ENCODE peak calls at places on chromosomes 13 and 19, in four cellular contexts. One of them, this sample, is unnamed.

GRCh38 chr19:2032296-2032941 is 16.9 kb upstream of the BTBD2 start:
- DNase-seq in K562: no peak
- DNase-seq in GM12891: no peak
- DNase-seq in GM12878: no peak
- DNase-seq in this sample: peak

GRCh38 chr19:38989066-38989605 is 13.6 kb upstream of the FBXO17 start:
- DNase-seq in GM12891: no peak
- DNase-seq in K562: peak
- DNase-seq in GM12878: no peak
- DNase-seq in this sample: no peak

GRCh38 chr19:18118420-18119242 is 21.1 kb downstream of the MAST3 start:
- DNase-seq in K562: no peak
- DNase-seq in GM12891: no peak
- DNase-seq in GM12878: no peak
- DNase-seq in this sample: no peak

GRCh38 chr13:27079421-27079958 is 92.1 kb downstream of the USP12 start:
- DNase-seq in K562: no peak
- DNase-seq in GM12891: no peak
- DNase-seq in GM12878: no peak
- DNase-seq in this sample: no peak

GRCh38 chr19:18507727-18508440 is 14.0 kb downstream of the ELL start:
- DNase-seq in K562: no peak
- DNase-seq in GM12878: no peak
- DNase-seq in GM12891: no peak
- DNase-seq in this sample: no peak

GRCh38 chr13:80161896-80162295 is 179.0 kb downstream of the SPRY2 start:
- DNase-seq in K562: no peak
- DNase-seq in GM12878: no peak
- DNase-seq in GM12891: no peak
- DNase-seq in this sample: no peak

GRCh38 chr19:13619203-13619632 is 112.9 kb upstream of the CACNA1A start:
- DNase-seq in K562: no peak
- DNase-seq in GM12891: no peak
- DNase-seq in GM12878: no peak
- DNase-seq in this sample: no peak

GRCh38 chr13:27599845-27600553 is 20.3 kb downstream of the LNX2 start:
- DNase-seq in GM12891: no peak
- DNase-seq in GM12878: no peak
- DNase-seq in K562: peak
- DNase-seq in this sample: no peak

GRCh38 chr13:28314879-28315278 is 176.5 kb downstream of the PAN3 start:
- DNase-seq in GM12878: no peak
- DNase-seq in K562: no peak
- DNase-seq in GM12891: no peak
- DNase-seq in this sample: no peak

GRCh38 chr19:45918721-45919120 is 4.1 kb upstream of the NANOS2 start:
- DNase-seq in K562: no peak
- DNase-seq in GM12878: no peak
- DNase-seq in GM12891: no peak
- DNase-seq in this sample: no peak

GRCh38 chr13:96165840-96166239 is 75.9 kb downstream of the HS6ST3 start:
- DNase-seq in GM12878: no peak
- DNase-seq in GM12891: no peak
- DNase-seq in K562: no peak
- DNase-seq in this sample: no peak

GRCh38 chr13:99311137-99311536 is 3.9 kb upstream of the GPR183 start:
- DNase-seq in K562: peak
- DNase-seq in GM12891: no peak
- DNase-seq in GM12878: no peak
- DNase-seq in this sample: peak

GRCh38 chr13:80235131-80235530 is 105.8 kb downstream of the SPRY2 start:
- DNase-seq in GM12878: no peak
- DNase-seq in K562: no peak
- DNase-seq in GM12891: no peak
- DNase-seq in this sample: peak

GRCh38 chr19:38543286-38543806 is 74.4 kb downstream of the MAP4K1 start:
- DNase-seq in GM12878: no peak
- DNase-seq in K562: no peak
- DNase-seq in GM12891: no peak
- DNase-seq in this sample: no peak

GRCh38 chr19:34244611-34245299 is 9.6 kb upstream of the GARRE1 start:
- DNase-seq in GM12878: no peak
- DNase-seq in GM12891: no peak
- DNase-seq in K562: no peak
- DNase-seq in this sample: no peak

GRCh38 chr19:35404879-35405622 is 34.2 kb downstream of the GPR42 start:
- DNase-seq in GM12891: peak
- DNase-seq in GM12878: peak
- DNase-seq in K562: peak
- DNase-seq in this sample: no peak

GRCh38 chr13:31699650-31700049 is 39.7 kb upstream of the RXFP2 start:
- DNase-seq in K562: no peak
- DNase-seq in GM12891: no peak
- DNase-seq in GM12878: no peak
- DNase-seq in this sample: no peak

DNA sequence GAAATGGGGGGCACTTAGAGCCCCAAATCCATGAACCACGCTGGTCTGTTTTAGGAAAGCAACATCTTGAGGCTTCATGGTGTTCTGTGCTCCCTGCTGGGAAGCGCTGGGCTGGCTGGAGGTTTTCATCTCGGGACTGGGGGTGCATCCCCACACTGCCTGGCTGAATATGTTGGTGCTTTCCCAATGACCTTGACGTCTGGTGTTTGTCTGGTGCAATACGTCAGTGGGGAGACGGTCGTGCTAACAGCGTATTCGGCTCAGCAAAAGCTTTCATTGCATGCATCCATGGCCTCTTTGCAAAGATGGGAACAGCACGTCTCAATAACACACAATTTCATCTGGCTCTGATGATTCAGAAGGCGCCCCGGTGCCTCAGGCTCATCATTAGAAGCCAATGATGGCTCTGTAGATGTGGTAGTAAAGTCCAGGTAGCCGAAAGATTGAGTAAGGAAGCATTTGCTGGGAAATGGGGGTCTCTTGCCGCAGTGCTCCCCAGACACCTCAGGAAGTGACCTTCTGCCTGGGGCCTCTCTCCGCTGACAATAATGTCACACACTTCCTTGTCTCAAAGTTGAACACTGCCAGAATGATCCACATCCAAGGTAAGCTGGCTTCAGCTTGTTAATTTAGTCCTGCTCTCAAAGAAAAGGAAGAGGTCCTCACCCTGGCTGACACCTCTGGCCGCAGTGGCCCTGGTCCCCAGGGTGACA is 97.7 kb downstream of the ING1 start:
- DNase-seq in GM12891: no peak
- DNase-seq in K562: no peak
- DNase-seq in GM12878: no peak
- DNase-seq in this sample: no peak
- TF ChIP-seq SPI1 in GM12891: no peak
- TF ChIP-seq SPI1 in K562: no peak
- TF ChIP-seq SPI1 in GM12878: no peak
- TF ChIP-seq SPI1 in this sample: no peak

GRCh38 chr19:3443840-3444694 is 36.3 kb downstream of the SMIM24 start:
- DNase-seq in K562: no peak
- DNase-seq in GM12878: no peak
- DNase-seq in GM12891: no peak
- DNase-seq in this sample: no peak
- TF ChIP-seq SPI1 in K562: no peak
- TF ChIP-seq SPI1 in GM12878: no peak
- TF ChIP-seq SPI1 in GM12891: no peak
- TF ChIP-seq SPI1 in this sample: no peak

GRCh38 chr19:30744741-30745475 is 372.7 kb downstream of the ZNF536 start:
- DNase-seq in GM12878: no peak
- DNase-seq in GM12891: no peak
- DNase-seq in K562: no peak
- DNase-seq in this sample: no peak
- TF ChIP-seq SPI1 in GM12878: no peak
- TF ChIP-seq SPI1 in GM12891: no peak
- TF ChIP-seq SPI1 in K562: no peak
- TF ChIP-seq SPI1 in this sample: no peak

DNA sequence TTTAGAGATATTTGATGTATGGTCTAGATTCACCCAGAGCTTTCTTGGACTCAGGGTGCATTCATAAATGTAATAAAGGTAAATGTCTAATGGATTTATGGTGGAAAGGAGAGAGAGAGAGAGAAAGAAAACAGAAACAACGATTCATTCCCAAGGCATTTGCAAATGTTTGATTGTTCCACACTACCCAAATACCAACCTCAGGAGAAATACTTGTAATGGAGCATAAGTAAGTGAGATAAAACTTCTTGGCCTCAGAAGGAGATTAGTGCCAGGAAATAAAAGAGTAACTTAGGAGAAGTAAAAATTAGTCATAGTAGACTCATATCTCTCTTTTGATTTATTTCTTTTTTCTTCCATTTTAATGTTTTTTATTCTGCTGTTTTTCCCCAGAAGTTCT is 40.6 kb upstream of the DGKH start:
- DNase-seq in K562: no peak
- DNase-seq in GM12891: no peak
- DNase-seq in GM12878: no peak
- DNase-seq in this sample: no peak
- TF ChIP-seq SPI1 in K562: no peak
- TF ChIP-seq SPI1 in GM12891: no peak
- TF ChIP-seq SPI1 in GM12878: no peak
- TF ChIP-seq SPI1 in this sample: no peak

DNA sequence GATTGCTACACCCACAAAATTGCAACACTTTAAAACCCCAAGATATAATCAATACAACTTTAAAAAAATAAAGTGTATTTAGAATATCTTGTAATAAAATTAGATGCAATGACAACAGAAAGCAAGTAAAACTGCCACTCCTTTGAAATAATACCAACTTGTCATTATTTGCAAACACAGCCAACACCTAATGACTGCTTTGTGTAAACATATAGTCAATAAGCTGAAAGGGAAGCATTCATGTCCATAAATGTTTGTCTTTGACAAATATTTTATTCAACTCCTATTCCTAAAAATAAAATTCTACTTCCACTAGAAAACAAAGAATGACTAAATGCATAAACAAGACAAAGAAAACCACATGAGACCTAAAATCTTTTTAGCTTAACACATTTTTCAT is 6.6 kb downstream of the SMAD9 start:
- DNase-seq in GM12878: no peak
- DNase-seq in K562: no peak
- DNase-seq in GM12891: no peak
- DNase-seq in this sample: no peak
- TF ChIP-seq SPI1 in GM12878: no peak
- TF ChIP-seq SPI1 in K562: no peak
- TF ChIP-seq SPI1 in GM12891: no peak
- TF ChIP-seq SPI1 in this sample: no peak

GRCh38 chr13:42380420-42381164 is 108.6 kb downstream of the AKAP11 start:
- DNase-seq in GM12891: no peak
- DNase-seq in K562: no peak
- DNase-seq in GM12878: peak
- DNase-seq in this sample: peak
- TF ChIP-seq SPI1 in GM12891: peak
- TF ChIP-seq SPI1 in K562: no peak
- TF ChIP-seq SPI1 in GM12878: peak
- TF ChIP-seq SPI1 in this sample: no peak

DNA sequence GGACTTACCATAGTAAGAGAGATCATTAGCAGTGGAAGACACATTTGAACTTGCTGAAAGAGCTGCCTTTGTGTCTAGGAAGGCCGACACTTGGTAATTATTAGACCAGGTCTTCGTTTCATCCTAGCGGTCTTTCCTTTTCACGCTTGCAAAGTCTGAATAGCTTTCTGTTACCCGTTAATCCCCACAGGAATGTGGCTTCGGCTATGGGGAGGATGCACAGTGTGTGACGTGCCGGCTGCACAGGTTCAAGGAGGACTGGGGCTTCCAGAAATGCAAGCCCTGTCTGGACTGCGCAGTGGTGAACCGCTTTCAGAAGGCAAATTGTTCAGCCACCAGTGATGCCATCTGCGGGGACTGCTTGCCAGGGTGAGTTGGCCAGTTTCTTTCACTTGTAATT is 45.5 kb downstream of the TNFRSF19 start:
- DNase-seq in K562: no peak
- DNase-seq in GM12891: no peak
- DNase-seq in GM12878: no peak
- DNase-seq in this sample: no peak
- TF ChIP-seq SPI1 in K562: no peak
- TF ChIP-seq SPI1 in GM12891: no peak
- TF ChIP-seq SPI1 in GM12878: no peak
- TF ChIP-seq SPI1 in this sample: no peak

DNA sequence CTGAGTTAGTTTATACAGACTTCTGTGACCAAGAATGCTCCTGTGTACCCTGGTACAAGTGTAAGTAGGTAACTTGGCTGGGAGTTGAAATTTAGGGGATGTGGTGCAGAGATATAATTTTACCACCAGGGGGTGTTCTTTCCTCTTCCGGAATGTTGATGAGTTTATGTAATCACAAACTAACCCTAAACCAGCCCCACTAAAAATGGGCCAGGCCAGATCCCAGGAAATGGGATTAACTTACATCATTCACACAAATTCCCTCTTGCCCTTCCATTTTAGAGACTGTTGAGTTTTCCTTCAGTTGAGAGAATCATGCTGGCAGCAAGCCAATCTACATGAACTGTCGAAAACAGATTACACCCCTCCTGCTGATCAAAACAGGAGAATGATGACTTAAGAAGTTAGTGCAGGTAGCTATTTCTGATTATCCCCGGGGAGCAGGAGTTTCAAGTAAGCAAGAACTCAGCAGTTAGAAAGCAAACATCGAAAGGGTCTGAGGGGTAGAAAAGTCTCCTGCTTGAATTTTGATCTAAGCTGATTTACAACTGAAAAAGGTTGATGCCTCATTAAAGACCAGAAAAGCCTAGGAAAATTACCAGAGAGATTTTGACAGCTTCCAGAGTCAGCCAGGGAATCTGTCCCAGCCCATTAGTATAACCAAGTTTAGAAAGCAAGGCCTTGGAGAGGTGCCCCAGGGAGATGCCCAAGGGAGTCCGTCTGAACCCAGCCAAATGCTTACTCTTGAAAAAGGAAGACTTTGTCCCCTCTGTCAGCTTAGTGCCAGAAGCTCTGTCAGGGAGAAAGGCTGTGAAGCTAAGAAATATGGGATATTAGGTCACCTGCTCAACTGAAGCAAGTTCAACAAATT is 32.3 kb upstream of the MED4 start:
- DNase-seq in GM12878: peak
- DNase-seq in GM12891: peak
- DNase-seq in K562: peak
- DNase-seq in this sample: peak
- TF ChIP-seq SPI1 in GM12878: no peak
- TF ChIP-seq SPI1 in GM12891: no peak
- TF ChIP-seq SPI1 in K562: no peak
- TF ChIP-seq SPI1 in this sample: no peak

GRCh38 chr19:7415163-7415856 is 66.6 kb downstream of the ARHGEF18 start:
- DNase-seq in GM12878: no peak
- DNase-seq in GM12891: no peak
- DNase-seq in K562: no peak
- DNase-seq in this sample: no peak
- TF ChIP-seq SPI1 in GM12878: no peak
- TF ChIP-seq SPI1 in GM12891: no peak
- TF ChIP-seq SPI1 in K562: no peak
- TF ChIP-seq SPI1 in this sample: no peak

This sample was measured in HL-60.